ENCODE peak calls at places on chromosomes 1 and 21, in four cellular contexts. R is K562, X is GM12891, M is GM12878. N is an unnamed sample.

GRCh38 chr1:235246022-235246948 is 81.7 kb downstream of the ARID4B start:
- DNase-seq in R (no peak), M (no peak), X (no peak), N (no peak)

GRCh38 chr1:5752715-5753330 is 239.4 kb downstream of the NPHP4 start:
- DNase-seq in M (no peak), R (no peak), X (no peak), N (no peak)

GRCh38 chr1:15357808-15358207 is 51.9 kb upstream of the EFHD2 start:
- DNase-seq in M (no peak), R (no peak), X (no peak), N (no peak)

GRCh38 chr1:226132731-226133503 is 53.6 kb downstream of the ACBD3 start:
- DNase-seq in R (no peak), M (no peak), X (no peak), N (no peak)

GRCh38 chr21:26159869-26160268 is 10.7 kb downstream of the APP start:
- DNase-seq in R (no peak), X (no peak), M (no peak), N (no peak)

GRCh38 chr1:77347646-77348045 is 65.8 kb downstream of the AK5 start:
- DNase-seq in M (no peak), X (no peak), R (peak), N (no peak)

GRCh38 chr1:42176902-42177519 is 12.5 kb upstream of the GUCA2A start:
- DNase-seq in R (peak), M (no peak), X (peak), N (peak)

GRCh38 chr1:203206116-203206687 is 19.7 kb upstream of the CHI3L1 start:
- DNase-seq in M (no peak), R (no peak), X (no peak), N (no peak)

GRCh38 chr1:160486453-160486852 is 36.6 kb downstream of the SLAMF6 start:
- DNase-seq in R (no peak), X (no peak), M (no peak), N (no peak)

GRCh38 chr1:163205513-163205912 is 2.8 kb upstream of the RGS5 start:
- DNase-seq in X (no peak), R (no peak), M (no peak), N (no peak)

GRCh38 chr1:114342376-114342775 is 168.6 kb downstream of the TRIM33 start:
- DNase-seq in X (no peak), M (no peak), R (no peak), N (no peak)

GRCh38 chr1:116255486-116255885 is 117.6 kb upstream of the ATP1A1 start:
- DNase-seq in M (no peak), X (no peak), R (no peak), N (no peak)

DNA sequence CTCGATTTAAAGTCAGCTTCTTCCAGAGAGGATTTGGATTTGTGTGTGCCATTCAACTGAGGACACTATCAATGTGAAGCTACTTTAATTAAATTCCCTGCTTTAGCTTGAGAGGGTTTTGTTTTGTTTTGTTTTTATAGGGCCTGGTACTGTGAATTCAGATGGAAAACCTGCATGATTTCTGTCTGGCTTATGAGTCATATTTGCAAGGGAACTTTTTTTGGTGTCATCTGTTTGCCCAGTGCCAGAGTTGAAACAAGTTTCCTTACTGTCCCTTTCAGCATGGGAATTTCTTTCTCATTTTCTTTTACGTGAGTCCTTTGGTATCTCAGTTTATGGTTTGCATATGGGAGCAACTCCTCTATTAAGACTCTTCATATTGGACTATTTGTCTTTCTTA is 194.6 kb downstream of the GREM2 start:
- DNase-seq in R (no peak), X (no peak), M (no peak), N (no peak)
- TF ChIP-seq SPI1 in R (no peak), X (no peak), M (no peak), N (no peak)

GRCh38 chr1:59596432-59596831 is 218.3 kb upstream of the HOOK1 start:
- DNase-seq in M (no peak), X (no peak), R (no peak), N (no peak)
- TF ChIP-seq SPI1 in M (no peak), X (no peak), R (no peak), N (no peak)

GRCh38 chr1:2544093-2544874 is 11.9 kb upstream of the TNFRSF14 start:
- DNase-seq in X (no peak), M (no peak), R (no peak), N (no peak)
- TF ChIP-seq SPI1 in X (no peak), M (no peak), R (no peak), N (no peak)

GRCh38 chr1:201504179-201504631 is 2.7 kb downstream of the CSRP1 start:
- DNase-seq in R (no peak), X (no peak), M (no peak), N (no peak)

GRCh38 chr1:201506092-201506491 is 831 bp downstream of the CSRP1 start:
- DNase-seq in R (no peak), X (no peak), M (no peak), N (no peak)

GRCh38 chr1:201505505-201505893 is 1.4 kb downstream of the CSRP1 start:
- DNase-seq in R (no peak), M (no peak), X (no peak), N (no peak)

GRCh38 chr1:201503397-201504176 is 3.3 kb downstream of the CSRP1 start:
- DNase-seq in R (no peak), X (no peak), M (no peak), N (no peak)

DNA sequence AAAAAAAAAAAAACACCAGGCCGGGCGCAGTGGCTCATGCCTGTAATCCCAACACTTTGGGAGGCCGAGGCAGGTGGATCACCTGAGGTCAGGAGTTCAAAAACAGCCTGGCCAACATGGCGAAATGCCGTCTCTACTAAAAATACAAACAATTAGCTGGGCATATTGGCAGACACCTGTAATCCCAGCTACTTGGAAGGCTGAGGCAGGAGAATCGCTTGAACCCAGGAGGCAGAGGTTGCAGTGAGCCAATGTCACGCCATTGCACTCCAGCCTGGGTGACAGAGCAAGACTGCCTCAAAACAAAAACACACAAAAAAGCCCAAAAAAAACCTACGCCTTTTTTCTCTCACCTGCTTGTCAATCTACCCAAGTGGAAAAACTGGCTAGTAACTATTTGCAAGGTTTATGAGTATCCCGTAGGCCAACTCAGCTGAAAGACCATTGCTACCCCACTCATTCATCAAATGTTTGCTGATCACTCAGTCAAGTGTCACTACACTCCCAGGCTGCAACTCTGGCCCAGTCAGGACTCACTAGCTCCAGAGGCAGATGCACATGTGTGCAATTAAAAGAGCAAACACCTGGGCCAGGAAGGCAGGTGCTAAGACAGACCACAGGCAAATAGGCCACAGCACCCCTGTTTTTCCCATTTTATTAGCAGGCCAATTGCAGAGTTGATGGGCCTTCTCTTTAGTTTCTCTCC is 2.0 kb downstream of the CSRP1 start:
- DNase-seq in X (no peak), M (no peak), R (no peak), N (no peak)
- TF ChIP-seq SPI1 in X (no peak), M (no peak), R (no peak), N (no peak)

GRCh38 chr1:66652556-66652955 is 99.7 kb upstream of the DYNLT5 start:
- DNase-seq in R (no peak), M (no peak), X (no peak), N (no peak)
- TF ChIP-seq SPI1 in R (no peak), M (no peak), X (no peak), N (no peak)

GRCh38 chr1:30399026-30399425 is 324.4 kb downstream of the MATN1 start:
- DNase-seq in X (no peak), R (no peak), M (no peak), N (no peak)

GRCh38 chr1:30397576-30397975 is 325.8 kb downstream of the MATN1 start:
- DNase-seq in X (no peak), M (no peak), R (no peak), N (no peak)

GRCh38 chr1:30403061-30403645 is 320.2 kb downstream of the MATN1 start:
- DNase-seq in M (no peak), X (no peak), R (no peak), N (no peak)

GRCh38 chr1:30402031-30402430 is 321.4 kb downstream of the MATN1 start:
- DNase-seq in X (no peak), M (no peak), R (no peak), N (no peak)

GRCh38 chr1:30400436-30400975 is 322.9 kb downstream of the MATN1 start:
- DNase-seq in R (peak), X (no peak), M (no peak), N (no peak)
- TF ChIP-seq SPI1 in R (no peak), X (no peak), M (no peak), N (no peak)

DNA sequence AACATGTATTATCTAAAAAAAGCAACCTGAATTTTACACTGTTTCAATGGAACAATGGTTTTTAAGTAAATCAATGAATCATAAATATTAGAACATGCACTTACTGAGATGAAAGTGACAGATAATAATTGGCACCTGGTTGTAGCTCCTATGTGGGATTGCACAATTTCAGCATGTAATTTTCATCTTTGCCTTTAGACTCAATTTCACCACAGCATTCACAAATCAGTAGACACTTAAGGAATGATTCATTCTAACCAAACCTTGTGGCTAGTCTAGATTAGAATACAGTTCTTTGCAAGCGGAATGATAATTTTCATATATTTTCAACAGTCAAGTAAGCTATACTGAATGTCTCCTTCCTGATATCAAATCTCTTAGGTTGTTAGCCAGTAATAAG is 853.4 kb downstream of the KCNT2 start:
- DNase-seq in R (peak), M (no peak), X (no peak), N (no peak)
- TF ChIP-seq SPI1 in R (no peak), M (no peak), X (no peak), N (no peak)